ENCODE peak calls at places on chromosomes 4 and X, in nine cellular contexts. One of them, this sample, is unnamed.

GRCh38 chrX:920234-920799 is 289.7 kb downstream of the SHOX start:
- DNase-seq in GM03348: peak
- DNase-seq in right cardiac atrium: no peak
- DNase-seq in naive B cell: no peak
- DNase-seq in coronary artery: no peak
- DNase-seq in kidney: no peak
- DNase-seq in DMS153: no peak
- DNase-seq in activated CD4-positive, alpha-beta T cell treated with anti-CD3 and anti-CD28 coated beads, Interleukin-2, amount 10 ng/mL, durations not matched to agents 7 days and 5 days: no peak
- DNase-seq in activated naive CD4-positive, alpha-beta T cell treated with anti-CD3 and anti-CD28 coated beads for 36 hours: no peak
- DNase-seq in this sample: peak

GRCh38 chrX:104318330-104319009 is 63.7 kb upstream of the ESX1 start:
- DNase-seq in kidney: no peak
- DNase-seq in coronary artery: no peak
- DNase-seq in naive B cell: no peak
- DNase-seq in right cardiac atrium: no peak
- DNase-seq in activated naive CD4-positive, alpha-beta T cell treated with anti-CD3 and anti-CD28 coated beads for 36 hours: no peak
- DNase-seq in GM03348: peak
- DNase-seq in activated CD4-positive, alpha-beta T cell treated with anti-CD3 and anti-CD28 coated beads, Interleukin-2, amount 10 ng/mL, durations not matched to agents 7 days and 5 days: no peak
- DNase-seq in DMS153: no peak
- DNase-seq in this sample: peak

GRCh38 chr4:150411527-150411926 is 170.4 kb upstream of the MAB21L2 start:
- DNase-seq in kidney: no peak
- DNase-seq in right cardiac atrium: no peak
- DNase-seq in activated naive CD4-positive, alpha-beta T cell treated with anti-CD3 and anti-CD28 coated beads for 36 hours: no peak
- DNase-seq in activated CD4-positive, alpha-beta T cell treated with anti-CD3 and anti-CD28 coated beads, Interleukin-2, amount 10 ng/mL, durations not matched to agents 7 days and 5 days: no peak
- DNase-seq in naive B cell: no peak
- DNase-seq in DMS153: no peak
- DNase-seq in GM03348: no peak
- DNase-seq in coronary artery: no peak
- DNase-seq in this sample: no peak

GRCh38 chr4:73341454-73341853 is 62.6 kb upstream of the ALB start:
- DNase-seq in right cardiac atrium: no peak
- DNase-seq in GM03348: peak
- DNase-seq in activated CD4-positive, alpha-beta T cell treated with anti-CD3 and anti-CD28 coated beads, Interleukin-2, amount 10 ng/mL, durations not matched to agents 7 days and 5 days: peak
- DNase-seq in naive B cell: no peak
- DNase-seq in activated naive CD4-positive, alpha-beta T cell treated with anti-CD3 and anti-CD28 coated beads for 36 hours: peak
- DNase-seq in DMS153: peak
- DNase-seq in kidney: no peak
- DNase-seq in coronary artery: no peak
- DNase-seq in this sample: peak

GRCh38 chr4:128225148-128225547 is 62.5 kb downstream of the PGRMC2 start:
- DNase-seq in activated CD4-positive, alpha-beta T cell treated with anti-CD3 and anti-CD28 coated beads, Interleukin-2, amount 10 ng/mL, durations not matched to agents 7 days and 5 days: no peak
- DNase-seq in right cardiac atrium: no peak
- DNase-seq in GM03348: peak
- DNase-seq in coronary artery: no peak
- DNase-seq in kidney: no peak
- DNase-seq in activated naive CD4-positive, alpha-beta T cell treated with anti-CD3 and anti-CD28 coated beads for 36 hours: no peak
- DNase-seq in DMS153: no peak
- DNase-seq in naive B cell: no peak
- DNase-seq in this sample: peak

GRCh38 chr4:55866973-55867574 is 13.6 kb downstream of the EXOC1 start:
- DNase-seq in naive B cell: peak
- DNase-seq in activated naive CD4-positive, alpha-beta T cell treated with anti-CD3 and anti-CD28 coated beads for 36 hours: peak
- DNase-seq in activated CD4-positive, alpha-beta T cell treated with anti-CD3 and anti-CD28 coated beads, Interleukin-2, amount 10 ng/mL, durations not matched to agents 7 days and 5 days: peak
- DNase-seq in right cardiac atrium: no peak
- DNase-seq in coronary artery: no peak
- DNase-seq in kidney: no peak
- DNase-seq in DMS153: peak
- DNase-seq in GM03348: peak
- DNase-seq in this sample: peak

GRCh38 chr4:41369680-41370079 is 113.0 kb downstream of the UCHL1 start:
- DNase-seq in activated CD4-positive, alpha-beta T cell treated with anti-CD3 and anti-CD28 coated beads, Interleukin-2, amount 10 ng/mL, durations not matched to agents 7 days and 5 days: no peak
- DNase-seq in kidney: peak
- DNase-seq in DMS153: no peak
- DNase-seq in naive B cell: no peak
- DNase-seq in coronary artery: peak
- DNase-seq in GM03348: no peak
- DNase-seq in right cardiac atrium: peak
- DNase-seq in activated naive CD4-positive, alpha-beta T cell treated with anti-CD3 and anti-CD28 coated beads for 36 hours: no peak
- DNase-seq in this sample: no peak

GRCh38 chrX:100649550-100650356 is 5.8 kb downstream of the SRPX2 start:
- DNase-seq in GM03348: peak
- DNase-seq in activated naive CD4-positive, alpha-beta T cell treated with anti-CD3 and anti-CD28 coated beads for 36 hours: no peak
- DNase-seq in coronary artery: peak
- DNase-seq in kidney: peak
- DNase-seq in right cardiac atrium: peak
- DNase-seq in naive B cell: no peak
- DNase-seq in activated CD4-positive, alpha-beta T cell treated with anti-CD3 and anti-CD28 coated beads, Interleukin-2, amount 10 ng/mL, durations not matched to agents 7 days and 5 days: no peak
- DNase-seq in DMS153: no peak
- DNase-seq in this sample: peak

GRCh38 chr4:94871644-94872305 is 114.0 kb downstream of the BMPR1B start:
- DNase-seq in DMS153: no peak
- DNase-seq in right cardiac atrium: no peak
- DNase-seq in kidney: no peak
- DNase-seq in naive B cell: no peak
- DNase-seq in activated CD4-positive, alpha-beta T cell treated with anti-CD3 and anti-CD28 coated beads, Interleukin-2, amount 10 ng/mL, durations not matched to agents 7 days and 5 days: no peak
- DNase-seq in GM03348: no peak
- DNase-seq in coronary artery: no peak
- DNase-seq in activated naive CD4-positive, alpha-beta T cell treated with anti-CD3 and anti-CD28 coated beads for 36 hours: no peak
- DNase-seq in this sample: no peak

GRCh38 chr4:2251073-2251794 is 9.3 kb upstream of the HAUS3 start:
- DNase-seq in activated CD4-positive, alpha-beta T cell treated with anti-CD3 and anti-CD28 coated beads, Interleukin-2, amount 10 ng/mL, durations not matched to agents 7 days and 5 days: no peak
- DNase-seq in naive B cell: no peak
- DNase-seq in GM03348: peak
- DNase-seq in coronary artery: no peak
- DNase-seq in DMS153: no peak
- DNase-seq in kidney: peak
- DNase-seq in right cardiac atrium: peak
- DNase-seq in activated naive CD4-positive, alpha-beta T cell treated with anti-CD3 and anti-CD28 coated beads for 36 hours: peak
- DNase-seq in this sample: no peak

GRCh38 chr4:150982557-150983233 is 32.4 kb downstream of the LRBA start:
- DNase-seq in right cardiac atrium: no peak
- DNase-seq in activated CD4-positive, alpha-beta T cell treated with anti-CD3 and anti-CD28 coated beads, Interleukin-2, amount 10 ng/mL, durations not matched to agents 7 days and 5 days: no peak
- DNase-seq in GM03348: no peak
- DNase-seq in naive B cell: no peak
- DNase-seq in coronary artery: no peak
- DNase-seq in activated naive CD4-positive, alpha-beta T cell treated with anti-CD3 and anti-CD28 coated beads for 36 hours: no peak
- DNase-seq in DMS153: no peak
- DNase-seq in kidney: no peak
- DNase-seq in this sample: peak

GRCh38 chr4:56764775-56765174 is 56.7 kb downstream of the SPINK2 start:
- DNase-seq in GM03348: peak
- DNase-seq in activated CD4-positive, alpha-beta T cell treated with anti-CD3 and anti-CD28 coated beads, Interleukin-2, amount 10 ng/mL, durations not matched to agents 7 days and 5 days: no peak
- DNase-seq in coronary artery: no peak
- DNase-seq in kidney: no peak
- DNase-seq in right cardiac atrium: no peak
- DNase-seq in DMS153: no peak
- DNase-seq in naive B cell: no peak
- DNase-seq in activated naive CD4-positive, alpha-beta T cell treated with anti-CD3 and anti-CD28 coated beads for 36 hours: no peak
- DNase-seq in this sample: peak

GRCh38 chr4:98470831-98471230 is 187.6 kb downstream of the TSPAN5 start:
- DNase-seq in coronary artery: no peak
- DNase-seq in kidney: no peak
- DNase-seq in right cardiac atrium: no peak
- DNase-seq in activated CD4-positive, alpha-beta T cell treated with anti-CD3 and anti-CD28 coated beads, Interleukin-2, amount 10 ng/mL, durations not matched to agents 7 days and 5 days: no peak
- DNase-seq in activated naive CD4-positive, alpha-beta T cell treated with anti-CD3 and anti-CD28 coated beads for 36 hours: no peak
- DNase-seq in GM03348: no peak
- DNase-seq in DMS153: no peak
- DNase-seq in naive B cell: no peak
- DNase-seq in this sample: no peak

GRCh38 chrX:21255207-21255606 is 119.0 kb upstream of the CNKSR2 start:
- DNase-seq in activated CD4-positive, alpha-beta T cell treated with anti-CD3 and anti-CD28 coated beads, Interleukin-2, amount 10 ng/mL, durations not matched to agents 7 days and 5 days: no peak
- DNase-seq in DMS153: no peak
- DNase-seq in GM03348: no peak
- DNase-seq in right cardiac atrium: no peak
- DNase-seq in kidney: no peak
- DNase-seq in coronary artery: no peak
- DNase-seq in naive B cell: no peak
- DNase-seq in activated naive CD4-positive, alpha-beta T cell treated with anti-CD3 and anti-CD28 coated beads for 36 hours: no peak
- DNase-seq in this sample: no peak

GRCh38 chrX:1321689-1322088 is 14.9 kb upstream of the IL3RA start:
- DNase-seq in activated CD4-positive, alpha-beta T cell treated with anti-CD3 and anti-CD28 coated beads, Interleukin-2, amount 10 ng/mL, durations not matched to agents 7 days and 5 days: no peak
- DNase-seq in DMS153: no peak
- DNase-seq in coronary artery: no peak
- DNase-seq in right cardiac atrium: peak
- DNase-seq in activated naive CD4-positive, alpha-beta T cell treated with anti-CD3 and anti-CD28 coated beads for 36 hours: no peak
- DNase-seq in GM03348: no peak
- DNase-seq in naive B cell: no peak
- DNase-seq in kidney: peak
- DNase-seq in this sample: no peak

GRCh38 chr4:32172761-32173160 is 1452.6 kb downstream of the PCDH7 start:
- DNase-seq in DMS153: no peak
- DNase-seq in kidney: no peak
- DNase-seq in naive B cell: no peak
- DNase-seq in right cardiac atrium: no peak
- DNase-seq in activated CD4-positive, alpha-beta T cell treated with anti-CD3 and anti-CD28 coated beads, Interleukin-2, amount 10 ng/mL, durations not matched to agents 7 days and 5 days: no peak
- DNase-seq in activated naive CD4-positive, alpha-beta T cell treated with anti-CD3 and anti-CD28 coated beads for 36 hours: no peak
- DNase-seq in coronary artery: no peak
- DNase-seq in GM03348: no peak
- DNase-seq in this sample: no peak

GRCh38 chrX:121259170-121259569 is 211.8 kb downstream of the GLUD2 start:
- DNase-seq in kidney: no peak
- DNase-seq in activated CD4-positive, alpha-beta T cell treated with anti-CD3 and anti-CD28 coated beads, Interleukin-2, amount 10 ng/mL, durations not matched to agents 7 days and 5 days: no peak
- DNase-seq in coronary artery: no peak
- DNase-seq in activated naive CD4-positive, alpha-beta T cell treated with anti-CD3 and anti-CD28 coated beads for 36 hours: no peak
- DNase-seq in DMS153: no peak
- DNase-seq in right cardiac atrium: no peak
- DNase-seq in naive B cell: no peak
- DNase-seq in GM03348: no peak
- DNase-seq in this sample: no peak

GRCh38 chr4:113675731-113676707 is 85.5 kb downstream of the CAMK2D start:
- DNase-seq in coronary artery: no peak
- DNase-seq in kidney: no peak
- DNase-seq in activated CD4-positive, alpha-beta T cell treated with anti-CD3 and anti-CD28 coated beads, Interleukin-2, amount 10 ng/mL, durations not matched to agents 7 days and 5 days: no peak
- DNase-seq in naive B cell: no peak
- DNase-seq in activated naive CD4-positive, alpha-beta T cell treated with anti-CD3 and anti-CD28 coated beads for 36 hours: no peak
- DNase-seq in right cardiac atrium: no peak
- DNase-seq in DMS153: peak
- DNase-seq in GM03348: no peak
- DNase-seq in this sample: no peak

GRCh38 chr4:10620935-10621488 is 63.6 kb downstream of the CLNK start:
- DNase-seq in kidney: no peak
- DNase-seq in DMS153: no peak
- DNase-seq in activated CD4-positive, alpha-beta T cell treated with anti-CD3 and anti-CD28 coated beads, Interleukin-2, amount 10 ng/mL, durations not matched to agents 7 days and 5 days: no peak
- DNase-seq in naive B cell: no peak
- DNase-seq in right cardiac atrium: no peak
- DNase-seq in coronary artery: no peak
- DNase-seq in activated naive CD4-positive, alpha-beta T cell treated with anti-CD3 and anti-CD28 coated beads for 36 hours: no peak
- DNase-seq in GM03348: no peak
- DNase-seq in this sample: no peak

GRCh38 chr4:98851806-98852205 is 77.1 kb downstream of the EIF4E start:
- DNase-seq in right cardiac atrium: no peak
- DNase-seq in naive B cell: no peak
- DNase-seq in activated naive CD4-positive, alpha-beta T cell treated with anti-CD3 and anti-CD28 coated beads for 36 hours: no peak
- DNase-seq in GM03348: peak
- DNase-seq in coronary artery: no peak
- DNase-seq in activated CD4-positive, alpha-beta T cell treated with anti-CD3 and anti-CD28 coated beads, Interleukin-2, amount 10 ng/mL, durations not matched to agents 7 days and 5 days: no peak
- DNase-seq in kidney: no peak
- DNase-seq in DMS153: no peak
- DNase-seq in this sample: peak

GRCh38 chrX:18701621-18702361 is 5.7 kb upstream of the PPEF1 start:
- DNase-seq in coronary artery: no peak
- DNase-seq in naive B cell: no peak
- DNase-seq in right cardiac atrium: peak
- DNase-seq in DMS153: no peak
- DNase-seq in GM03348: no peak
- DNase-seq in activated naive CD4-positive, alpha-beta T cell treated with anti-CD3 and anti-CD28 coated beads for 36 hours: no peak
- DNase-seq in activated CD4-positive, alpha-beta T cell treated with anti-CD3 and anti-CD28 coated beads, Interleukin-2, amount 10 ng/mL, durations not matched to agents 7 days and 5 days: no peak
- DNase-seq in kidney: peak
- DNase-seq in this sample: no peak

GRCh38 chr4:67712000-67712625 is 11.2 kb upstream of the UBA6 start:
- DNase-seq in activated naive CD4-positive, alpha-beta T cell treated with anti-CD3 and anti-CD28 coated beads for 36 hours: no peak
- DNase-seq in coronary artery: no peak
- DNase-seq in right cardiac atrium: no peak
- DNase-seq in GM03348: no peak
- DNase-seq in activated CD4-positive, alpha-beta T cell treated with anti-CD3 and anti-CD28 coated beads, Interleukin-2, amount 10 ng/mL, durations not matched to agents 7 days and 5 days: no peak
- DNase-seq in DMS153: no peak
- DNase-seq in kidney: no peak
- DNase-seq in naive B cell: no peak
- DNase-seq in this sample: no peak

GRCh38 chr4:91502365-91502764 is 801.4 kb upstream of the GRID2 start:
- DNase-seq in kidney: no peak
- DNase-seq in GM03348: no peak
- DNase-seq in activated CD4-positive, alpha-beta T cell treated with anti-CD3 and anti-CD28 coated beads, Interleukin-2, amount 10 ng/mL, durations not matched to agents 7 days and 5 days: no peak
- DNase-seq in coronary artery: no peak
- DNase-seq in activated naive CD4-positive, alpha-beta T cell treated with anti-CD3 and anti-CD28 coated beads for 36 hours: no peak
- DNase-seq in DMS153: no peak
- DNase-seq in right cardiac atrium: no peak
- DNase-seq in naive B cell: no peak
- DNase-seq in this sample: no peak

GRCh38 chr4:73573794-73574528 is 46.3 kb downstream of the RASSF6 start:
- DNase-seq in naive B cell: peak
- DNase-seq in right cardiac atrium: peak
- DNase-seq in activated CD4-positive, alpha-beta T cell treated with anti-CD3 and anti-CD28 coated beads, Interleukin-2, amount 10 ng/mL, durations not matched to agents 7 days and 5 days: peak
- DNase-seq in DMS153: peak
- DNase-seq in coronary artery: no peak
- DNase-seq in kidney: peak
- DNase-seq in activated naive CD4-positive, alpha-beta T cell treated with anti-CD3 and anti-CD28 coated beads for 36 hours: peak
- DNase-seq in GM03348: peak
- DNase-seq in this sample: peak

GRCh38 chr4:71231073-71231752 is 107.6 kb upstream of the SLC4A4 start:
- DNase-seq in GM03348: peak
- DNase-seq in coronary artery: peak
- DNase-seq in activated CD4-positive, alpha-beta T cell treated with anti-CD3 and anti-CD28 coated beads, Interleukin-2, amount 10 ng/mL, durations not matched to agents 7 days and 5 days: no peak
- DNase-seq in naive B cell: no peak
- DNase-seq in kidney: peak
- DNase-seq in right cardiac atrium: peak
- DNase-seq in activated naive CD4-positive, alpha-beta T cell treated with anti-CD3 and anti-CD28 coated beads for 36 hours: no peak
- DNase-seq in DMS153: no peak
- DNase-seq in this sample: peak

GRCh38 chr4:8582016-8582415 is 1.8 kb downstream of the GPR78 start:
- DNase-seq in activated CD4-positive, alpha-beta T cell treated with anti-CD3 and anti-CD28 coated beads, Interleukin-2, amount 10 ng/mL, durations not matched to agents 7 days and 5 days: no peak
- DNase-seq in coronary artery: no peak
- DNase-seq in DMS153: no peak
- DNase-seq in naive B cell: no peak
- DNase-seq in activated naive CD4-positive, alpha-beta T cell treated with anti-CD3 and anti-CD28 coated beads for 36 hours: no peak
- DNase-seq in kidney: peak
- DNase-seq in right cardiac atrium: no peak
- DNase-seq in GM03348: no peak
- DNase-seq in this sample: no peak

GRCh38 chr4:151045907-151046306 is 30.8 kb upstream of the LRBA start:
- DNase-seq in coronary artery: no peak
- DNase-seq in right cardiac atrium: no peak
- DNase-seq in kidney: no peak
- DNase-seq in activated naive CD4-positive, alpha-beta T cell treated with anti-CD3 and anti-CD28 coated beads for 36 hours: peak
- DNase-seq in activated CD4-positive, alpha-beta T cell treated with anti-CD3 and anti-CD28 coated beads, Interleukin-2, amount 10 ng/mL, durations not matched to agents 7 days and 5 days: no peak
- DNase-seq in GM03348: no peak
- DNase-seq in naive B cell: no peak
- DNase-seq in DMS153: peak
- DNase-seq in this sample: no peak

GRCh38 chrX:17547658-17548057 is 172.7 kb downstream of the NHS start:
- DNase-seq in activated naive CD4-positive, alpha-beta T cell treated with anti-CD3 and anti-CD28 coated beads for 36 hours: no peak
- DNase-seq in right cardiac atrium: peak
- DNase-seq in coronary artery: no peak
- DNase-seq in activated CD4-positive, alpha-beta T cell treated with anti-CD3 and anti-CD28 coated beads, Interleukin-2, amount 10 ng/mL, durations not matched to agents 7 days and 5 days: no peak
- DNase-seq in DMS153: peak
- DNase-seq in naive B cell: no peak
- DNase-seq in kidney: peak
- DNase-seq in GM03348: peak
- DNase-seq in this sample: peak

GRCh38 chr4:158958489-158959270 is 144.2 kb upstream of the RAPGEF2 start:
- DNase-seq in naive B cell: no peak
- DNase-seq in kidney: no peak
- DNase-seq in DMS153: no peak
- DNase-seq in GM03348: peak
- DNase-seq in right cardiac atrium: no peak
- DNase-seq in activated CD4-positive, alpha-beta T cell treated with anti-CD3 and anti-CD28 coated beads, Interleukin-2, amount 10 ng/mL, durations not matched to agents 7 days and 5 days: no peak
- DNase-seq in coronary artery: no peak
- DNase-seq in activated naive CD4-positive, alpha-beta T cell treated with anti-CD3 and anti-CD28 coated beads for 36 hours: no peak
- DNase-seq in this sample: peak

GRCh38 chr4:150072471-150072870 is 5.8 kb upstream of the DCLK2 start:
- DNase-seq in naive B cell: no peak
- DNase-seq in activated naive CD4-positive, alpha-beta T cell treated with anti-CD3 and anti-CD28 coated beads for 36 hours: no peak
- DNase-seq in DMS153: no peak
- DNase-seq in activated CD4-positive, alpha-beta T cell treated with anti-CD3 and anti-CD28 coated beads, Interleukin-2, amount 10 ng/mL, durations not matched to agents 7 days and 5 days: no peak
- DNase-seq in kidney: no peak
- DNase-seq in GM03348: no peak
- DNase-seq in right cardiac atrium: no peak
- DNase-seq in coronary artery: no peak
- DNase-seq in this sample: no peak

GRCh38 chr4:1244081-1244977 is 4.6 kb downstream of the CTBP1 start:
- DNase-seq in right cardiac atrium: peak
- DNase-seq in activated naive CD4-positive, alpha-beta T cell treated with anti-CD3 and anti-CD28 coated beads for 36 hours: no peak
- DNase-seq in activated CD4-positive, alpha-beta T cell treated with anti-CD3 and anti-CD28 coated beads, Interleukin-2, amount 10 ng/mL, durations not matched to agents 7 days and 5 days: no peak
- DNase-seq in DMS153: no peak
- DNase-seq in coronary artery: peak
- DNase-seq in kidney: peak
- DNase-seq in GM03348: peak
- DNase-seq in naive B cell: no peak
- DNase-seq in this sample: peak